ENCODE peak calls at places on chromosome 4, in six cellular contexts. One of them, this sample, is unnamed.

GRCh38 chr4:3827616-3828492 is 61.7 kb downstream of the ADRA2C start:
- DNase-seq in AG09309: no peak
- DNase-seq in left lung: peak; percentile 81
- DNase-seq in HL-60: no peak
- DNase-seq in choroid plexus epithelial cell: peak; percentile 5
- DNase-seq in psoas muscle: peak; percentile 82
- DNase-seq in this sample: no peak

GRCh38 chr4:82415922-82416365 is 14.3 kb downstream of the HNRNPDL start:
- DNase-seq in AG09309: no peak
- DNase-seq in left lung: no peak
- DNase-seq in HL-60: no peak
- DNase-seq in choroid plexus epithelial cell: peak; percentile 39
- DNase-seq in psoas muscle: no peak
- DNase-seq in this sample: no peak

GRCh38 chr4:6322761-6323566 is 53.3 kb downstream of the WFS1 start:
- DNase-seq in AG09309: no peak
- DNase-seq in left lung: no peak
- DNase-seq in HL-60: no peak
- DNase-seq in choroid plexus epithelial cell: no peak
- DNase-seq in psoas muscle: peak; percentile 32
- DNase-seq in this sample: no peak

GRCh38 chr4:153486281-153487151 is 20.4 kb downstream of the TMEM131L start:
- DNase-seq in AG09309: peak; percentile 63
- DNase-seq in left lung: peak; percentile 52
- DNase-seq in HL-60: no peak
- DNase-seq in choroid plexus epithelial cell: peak; percentile 89
- DNase-seq in psoas muscle: no peak
- DNase-seq in this sample: peak; percentile 57

GRCh38 chr4:6753891-6754290 is 28.6 kb upstream of the KIAA0232 start:
- DNase-seq in AG09309: no peak
- DNase-seq in left lung: no peak
- DNase-seq in HL-60: no peak
- DNase-seq in choroid plexus epithelial cell: no peak
- DNase-seq in psoas muscle: no peak
- DNase-seq in this sample: no peak

GRCh38 chr4:184385705-184386141 is 88.6 kb downstream of the IRF2 start:
- DNase-seq in AG09309: no peak
- DNase-seq in left lung: no peak
- DNase-seq in HL-60: no peak
- DNase-seq in choroid plexus epithelial cell: no peak
- DNase-seq in psoas muscle: no peak
- DNase-seq in this sample: no peak

GRCh38 chr4:145799225-145799624 is 119.3 kb downstream of the C4orf51 start:
- DNase-seq in AG09309: no peak
- DNase-seq in left lung: no peak
- DNase-seq in HL-60: no peak
- DNase-seq in choroid plexus epithelial cell: no peak
- DNase-seq in psoas muscle: no peak
- DNase-seq in this sample: no peak

GRCh38 chr4:126395661-126396060 is 1080.9 kb downstream of the FAT4 start:
- DNase-seq in AG09309: no peak
- DNase-seq in left lung: no peak
- DNase-seq in HL-60: no peak
- DNase-seq in choroid plexus epithelial cell: peak; percentile 19
- DNase-seq in psoas muscle: no peak
- DNase-seq in this sample: no peak

GRCh38 chr4:108247511-108248088 is 78.9 kb upstream of the LEF1 start:
- DNase-seq in AG09309: no peak
- DNase-seq in left lung: no peak
- DNase-seq in HL-60: no peak
- DNase-seq in choroid plexus epithelial cell: peak; percentile 13
- DNase-seq in psoas muscle: no peak
- DNase-seq in this sample: no peak

GRCh38 chr4:2072971-2073807 is 14.1 kb downstream of the NAT8L start:
- DNase-seq in AG09309: no peak
- DNase-seq in left lung: no peak
- DNase-seq in HL-60: no peak
- DNase-seq in choroid plexus epithelial cell: no peak
- DNase-seq in psoas muscle: peak; percentile 47
- DNase-seq in this sample: no peak

GRCh38 chr4:173879286-173879908 is 349.4 kb upstream of the HAND2 start:
- DNase-seq in AG09309: no peak
- DNase-seq in left lung: no peak
- DNase-seq in HL-60: no peak
- DNase-seq in choroid plexus epithelial cell: no peak
- DNase-seq in psoas muscle: no peak
- DNase-seq in this sample: no peak

GRCh38 chr4:105088110-105088879 is 58.4 kb upstream of the TET2 start:
- DNase-seq in AG09309: peak; percentile 78
- DNase-seq in left lung: no peak
- DNase-seq in HL-60: no peak
- DNase-seq in choroid plexus epithelial cell: peak; percentile 68
- DNase-seq in psoas muscle: no peak
- DNase-seq in this sample: peak; percentile 91

GRCh38 chr4:128590773-128591172 is 218.7 kb upstream of the JADE1 start:
- DNase-seq in AG09309: no peak
- DNase-seq in left lung: no peak
- DNase-seq in HL-60: no peak
- DNase-seq in choroid plexus epithelial cell: peak; percentile 53
- DNase-seq in psoas muscle: peak; percentile 78
- DNase-seq in this sample: no peak

GRCh38 chr4:48693856-48694574 is 86.1 kb downstream of the FRYL start:
- DNase-seq in AG09309: no peak
- DNase-seq in left lung: no peak
- DNase-seq in HL-60: no peak
- DNase-seq in choroid plexus epithelial cell: no peak
- DNase-seq in psoas muscle: no peak
- DNase-seq in this sample: no peak

GRCh38 chr4:96227515-96227914 is 387.6 kb downstream of the PDHA2 start:
- DNase-seq in AG09309: no peak
- DNase-seq in left lung: no peak
- DNase-seq in HL-60: no peak
- DNase-seq in choroid plexus epithelial cell: no peak
- DNase-seq in psoas muscle: no peak
- DNase-seq in this sample: no peak

GRCh38 chr4:150078996-150079581 is 844 bp downstream of the DCLK2 start:
- DNase-seq in AG09309: no peak
- DNase-seq in left lung: peak; percentile 39
- DNase-seq in HL-60: no peak
- DNase-seq in choroid plexus epithelial cell: peak; percentile 25
- DNase-seq in psoas muscle: peak; percentile 51
- DNase-seq in this sample: no peak

GRCh38 chr4:150080875-150081274 is 2.6 kb downstream of the DCLK2 start:
- DNase-seq in AG09309: no peak
- DNase-seq in left lung: no peak
- DNase-seq in HL-60: no peak
- DNase-seq in choroid plexus epithelial cell: no peak
- DNase-seq in psoas muscle: no peak
- DNase-seq in this sample: no peak

GRCh38 chr4:150082241-150082640 is 4.0 kb downstream of the DCLK2 start:
- DNase-seq in AG09309: no peak
- DNase-seq in left lung: no peak
- DNase-seq in HL-60: no peak
- DNase-seq in choroid plexus epithelial cell: no peak
- DNase-seq in psoas muscle: no peak
- DNase-seq in this sample: no peak

GRCh38 chr4:150080335-150080734 is 2.1 kb downstream of the DCLK2 start:
- DNase-seq in AG09309: no peak
- DNase-seq in left lung: no peak
- DNase-seq in HL-60: no peak
- DNase-seq in choroid plexus epithelial cell: peak; percentile 29
- DNase-seq in psoas muscle: no peak
- DNase-seq in this sample: no peak

GRCh38 chr4:150078041-150078995 is at the start of gene DCLK2:
- DNase-seq in AG09309: peak; percentile 62
- DNase-seq in left lung: peak; percentile 82
- DNase-seq in HL-60: no peak
- DNase-seq in choroid plexus epithelial cell: peak; percentile 83
- DNase-seq in psoas muscle: peak; percentile 84
- DNase-seq in this sample: peak; percentile 69
- H3K4me3 ChIP-seq in AG09309: peak within 1 kb of the TSS; percentile 77
- H3K4me3 ChIP-seq in left lung: peak within 1 kb of the TSS; percentile 61
- H3K4me3 ChIP-seq in HL-60: peak within 1 kb of the TSS; percentile 46
- H3K4me3 ChIP-seq in choroid plexus epithelial cell: peak within 1 kb of the TSS; percentile 65
- H3K4me3 ChIP-seq in psoas muscle: peak within 1 kb of the TSS; percentile 77
- H3K4me3 ChIP-seq in this sample: peak within 1 kb of the TSS; percentile 63

DNA sequence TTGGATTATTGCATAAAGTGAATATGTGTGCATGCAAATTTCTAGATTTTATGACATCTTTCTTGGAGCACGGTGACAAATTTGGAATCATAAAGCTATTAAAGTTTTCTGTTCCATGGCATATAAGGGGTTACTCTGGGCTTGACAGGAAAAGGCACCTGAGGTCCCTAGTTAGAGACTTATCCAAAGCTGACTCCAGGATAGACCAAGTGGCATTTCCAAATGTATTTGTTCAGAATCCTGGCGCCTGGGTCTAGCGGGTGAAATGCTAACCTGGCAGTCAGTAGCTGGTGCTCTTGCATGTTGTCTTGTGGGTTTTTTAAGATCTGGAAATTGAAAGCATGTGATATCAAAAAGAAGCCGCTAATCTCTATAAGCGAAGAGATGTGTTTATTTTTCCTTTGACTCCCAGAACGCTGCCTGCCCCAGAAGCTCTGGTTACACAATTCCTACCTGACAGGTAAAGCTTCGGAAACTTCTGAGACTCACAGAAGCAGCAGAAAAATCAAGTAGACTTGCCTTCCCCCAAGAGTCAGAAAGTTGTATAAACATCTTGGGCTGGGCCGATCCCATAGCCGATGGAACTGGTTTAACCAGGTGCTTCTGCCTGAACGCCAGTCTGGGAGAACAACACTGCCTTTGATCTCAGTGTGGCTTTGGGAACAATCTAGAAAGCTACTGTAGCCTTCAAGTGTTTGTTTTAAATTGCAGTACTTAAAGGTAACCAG is 12.9 kb upstream of the ZCCHC4 start:
- DNase-seq in AG09309: no peak
- DNase-seq in left lung: peak; percentile 70
- DNase-seq in HL-60: no peak
- DNase-seq in choroid plexus epithelial cell: no peak
- DNase-seq in psoas muscle: no peak
- DNase-seq in this sample: no peak
- H3K4me3 ChIP-seq in AG09309: no peak overlapping the region
- H3K4me3 ChIP-seq in left lung: no peak overlapping the region
- H3K4me3 ChIP-seq in HL-60: no peak overlapping the region
- H3K4me3 ChIP-seq in choroid plexus epithelial cell: no peak overlapping the region
- H3K4me3 ChIP-seq in psoas muscle: no peak overlapping the region
- H3K4me3 ChIP-seq in this sample: no peak overlapping the region

GRCh38 chr4:56981795-56982201 is 3.1 kb downstream of the POLR2B start:
- DNase-seq in AG09309: no peak
- DNase-seq in left lung: no peak
- DNase-seq in HL-60: no peak
- DNase-seq in choroid plexus epithelial cell: peak; percentile 72
- DNase-seq in psoas muscle: no peak
- DNase-seq in this sample: no peak
- H3K4me3 ChIP-seq in AG09309: no peak overlapping the region
- H3K4me3 ChIP-seq in left lung: no peak overlapping the region
- H3K4me3 ChIP-seq in HL-60: no peak overlapping the region
- H3K4me3 ChIP-seq in choroid plexus epithelial cell: peak overlapping the region; percentile 31
- H3K4me3 ChIP-seq in psoas muscle: no peak overlapping the region
- H3K4me3 ChIP-seq in this sample: no peak overlapping the region

GRCh38 chr4:74397748-74398426 is 32.9 kb downstream of the EREG start:
- DNase-seq in AG09309: no peak
- DNase-seq in left lung: no peak
- DNase-seq in HL-60: no peak
- DNase-seq in choroid plexus epithelial cell: no peak
- DNase-seq in psoas muscle: no peak
- DNase-seq in this sample: no peak
- H3K4me3 ChIP-seq in AG09309: no peak overlapping the region
- H3K4me3 ChIP-seq in left lung: peak overlapping the region; percentile 36
- H3K4me3 ChIP-seq in HL-60: peak overlapping the region; percentile 50
- H3K4me3 ChIP-seq in choroid plexus epithelial cell: no peak overlapping the region
- H3K4me3 ChIP-seq in psoas muscle: peak overlapping the region; percentile 29
- H3K4me3 ChIP-seq in this sample: no peak overlapping the region

DNA sequence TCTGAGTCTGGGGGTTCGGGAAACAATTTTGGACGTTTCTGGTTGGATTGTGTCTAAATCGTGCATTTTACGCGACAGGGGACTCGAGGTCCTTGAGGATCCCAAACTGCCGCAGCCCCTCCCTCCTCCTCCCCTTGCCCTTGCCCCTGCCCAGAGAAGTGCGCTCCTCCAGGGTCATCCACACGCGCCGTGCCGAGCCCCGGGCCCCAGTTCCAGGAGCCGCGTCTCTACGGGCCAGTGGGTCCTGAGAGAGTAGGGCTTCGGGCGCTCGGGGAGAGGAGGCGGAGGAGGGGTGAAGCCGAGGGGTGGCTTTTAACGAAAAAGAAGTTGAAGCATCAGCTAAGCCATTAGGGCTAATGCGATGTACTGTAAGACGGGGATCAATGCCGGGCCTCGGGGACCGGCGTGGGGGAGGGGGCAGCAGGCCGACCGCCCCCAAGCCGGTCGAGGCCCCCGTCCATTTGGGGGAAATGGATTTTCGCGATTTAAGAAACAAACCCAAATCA is 13.9 kb downstream of the HMX1 start:
- DNase-seq in AG09309: no peak
- DNase-seq in left lung: no peak
- DNase-seq in HL-60: no peak
- DNase-seq in choroid plexus epithelial cell: no peak
- DNase-seq in psoas muscle: no peak
- DNase-seq in this sample: no peak
- H3K4me3 ChIP-seq in AG09309: no peak overlapping the region
- H3K4me3 ChIP-seq in left lung: peak overlapping the region; percentile 26
- H3K4me3 ChIP-seq in HL-60: no peak overlapping the region
- H3K4me3 ChIP-seq in choroid plexus epithelial cell: no peak overlapping the region
- H3K4me3 ChIP-seq in psoas muscle: no peak overlapping the region
- H3K4me3 ChIP-seq in this sample: no peak overlapping the region

DNA sequence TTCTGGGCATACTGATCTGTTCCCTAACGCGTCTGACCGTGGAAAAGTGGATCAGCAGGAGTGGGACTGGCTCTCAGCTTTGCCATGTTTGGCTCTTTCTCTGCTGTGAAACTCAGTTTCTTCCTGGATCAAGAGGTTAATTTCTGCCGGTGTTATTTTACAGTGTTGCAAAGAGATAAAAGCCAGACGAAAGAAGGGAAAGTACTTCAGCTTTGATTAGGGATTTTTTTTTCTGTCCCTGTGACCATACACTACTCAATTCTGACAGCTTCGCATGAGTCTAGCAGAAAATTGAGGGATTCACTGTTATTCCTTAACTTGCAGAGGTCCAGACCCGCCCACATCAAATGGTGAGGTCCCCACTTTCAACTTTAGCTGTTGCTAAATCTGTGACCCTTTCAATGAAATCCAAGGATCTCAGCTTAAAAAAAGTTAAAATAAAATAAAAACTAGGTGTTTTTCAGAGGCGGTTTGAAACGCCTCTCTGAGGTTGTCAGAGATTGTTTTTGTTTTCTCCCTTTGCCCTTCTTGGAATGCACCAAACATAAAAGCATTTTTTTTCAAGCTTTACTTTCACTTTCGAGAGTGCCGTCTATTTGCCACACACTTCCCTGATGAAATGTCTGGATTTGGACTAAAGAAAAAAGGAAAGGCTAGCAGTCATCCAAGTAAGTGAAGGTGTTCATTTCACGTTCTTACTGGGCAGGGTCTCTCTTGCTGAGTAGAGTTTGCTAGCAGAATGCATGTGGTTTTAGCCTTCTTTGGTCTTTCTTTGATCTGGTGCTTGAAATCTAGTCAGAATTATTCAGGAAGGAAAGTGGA is at the start of gene TLR3:
- DNase-seq in AG09309: no peak
- DNase-seq in left lung: no peak
- DNase-seq in HL-60: no peak
- DNase-seq in choroid plexus epithelial cell: peak; percentile 49
- DNase-seq in psoas muscle: no peak
- DNase-seq in this sample: peak; percentile 8
- H3K4me3 ChIP-seq in AG09309: peak within 1 kb of the TSS; percentile 46
- H3K4me3 ChIP-seq in left lung: peak within 1 kb of the TSS; percentile 51
- H3K4me3 ChIP-seq in HL-60: peak within 1 kb of the TSS; percentile 37
- H3K4me3 ChIP-seq in choroid plexus epithelial cell: peak within 1 kb of the TSS; percentile 65
- H3K4me3 ChIP-seq in psoas muscle: peak within 1 kb of the TSS; percentile 74
- H3K4me3 ChIP-seq in this sample: peak within 1 kb of the TSS; percentile 48

GRCh38 chr4:16686195-16686594 is 212.2 kb downstream of the LDB2 start:
- DNase-seq in AG09309: peak; percentile 95
- DNase-seq in left lung: no peak
- DNase-seq in HL-60: no peak
- DNase-seq in choroid plexus epithelial cell: peak; percentile 93
- DNase-seq in psoas muscle: no peak
- DNase-seq in this sample: peak; percentile 64
- H3K4me3 ChIP-seq in AG09309: no peak overlapping the region
- H3K4me3 ChIP-seq in left lung: no peak overlapping the region
- H3K4me3 ChIP-seq in HL-60: no peak overlapping the region
- H3K4me3 ChIP-seq in choroid plexus epithelial cell: no peak overlapping the region
- H3K4me3 ChIP-seq in psoas muscle: no peak overlapping the region
- H3K4me3 ChIP-seq in this sample: no peak overlapping the region

This sample was measured in astrocyte of the cerebellum.